ENCODE peak calls at places on chromosomes 1 and 21, in four cellular contexts. One of them, this sample, is unnamed.

GRCh38 chr1:186775881-186776560 is 52.7 kb upstream of the PLA2G4A start:
- DNase-seq in lower leg skin: no peak
- DNase-seq in IMR-90: no peak
- DNase-seq in AG09309: no peak
- DNase-seq in this sample: no peak

GRCh38 chr1:192977089-192977706 is 82.0 kb downstream of the UCHL5 start:
- DNase-seq in AG09309: no peak
- DNase-seq in lower leg skin: no peak
- DNase-seq in IMR-90: no peak
- DNase-seq in this sample: no peak

GRCh38 chr1:92709738-92710137 is 75.2 kb downstream of the EVI5 start:
- DNase-seq in lower leg skin: no peak
- DNase-seq in AG09309: peak
- DNase-seq in IMR-90: peak
- DNase-seq in this sample: peak

GRCh38 chr1:63322248-63322943 is at the start of gene FOXD3:
- DNase-seq in IMR-90: peak
- DNase-seq in lower leg skin: peak
- DNase-seq in AG09309: no peak
- DNase-seq in this sample: no peak

GRCh38 chr1:201268604-201269151 is 14.6 kb upstream of the PKP1 start:
- DNase-seq in IMR-90: peak
- DNase-seq in AG09309: peak
- DNase-seq in lower leg skin: peak
- DNase-seq in this sample: peak

GRCh38 chr1:112701227-112702066 is 5.5 kb downstream of the RHOC start:
- DNase-seq in lower leg skin: no peak
- DNase-seq in IMR-90: no peak
- DNase-seq in AG09309: no peak
- DNase-seq in this sample: no peak

GRCh38 chr1:200971428-200971903 is 52.0 kb downstream of the KIF21B start:
- DNase-seq in lower leg skin: no peak
- DNase-seq in AG09309: no peak
- DNase-seq in IMR-90: no peak
- DNase-seq in this sample: no peak

GRCh38 chr1:39326836-39327235 is 122.3 kb downstream of the MACF1 start:
- DNase-seq in IMR-90: peak
- DNase-seq in AG09309: no peak
- DNase-seq in lower leg skin: no peak
- DNase-seq in this sample: no peak

GRCh38 chr1:55128418-55128817 is 86.7 kb downstream of the USP24 start:
- DNase-seq in IMR-90: no peak
- DNase-seq in lower leg skin: no peak
- DNase-seq in AG09309: no peak
- DNase-seq in this sample: no peak

GRCh38 chr1:185816460-185816859 is 82.3 kb downstream of the HMCN1 start:
- DNase-seq in IMR-90: peak
- DNase-seq in lower leg skin: no peak
- DNase-seq in AG09309: peak
- DNase-seq in this sample: peak

GRCh38 chr1:87586501-87586900 is 257.8 kb downstream of the LMO4 start:
- DNase-seq in lower leg skin: no peak
- DNase-seq in AG09309: no peak
- DNase-seq in IMR-90: no peak
- DNase-seq in this sample: no peak

GRCh38 chr1:1081311-1082238 is 7.5 kb upstream of the RNF223 start:
- DNase-seq in lower leg skin: no peak
- DNase-seq in AG09309: no peak
- DNase-seq in IMR-90: no peak
- DNase-seq in this sample: no peak

GRCh38 chr1:43008425-43009108 is 49.9 kb upstream of the SLC2A1 start:
- DNase-seq in AG09309: no peak
- DNase-seq in lower leg skin: no peak
- DNase-seq in IMR-90: no peak
- DNase-seq in this sample: no peak
- H3K4me3 ChIP-seq in AG09309: no peak
- H3K4me3 ChIP-seq in lower leg skin: no peak
- H3K4me3 ChIP-seq in IMR-90: no peak
- H3K4me3 ChIP-seq in this sample: no peak

GRCh38 chr1:239814306-239814881 is 277.3 kb upstream of the FMN2 start:
- DNase-seq in IMR-90: peak
- DNase-seq in AG09309: peak
- DNase-seq in lower leg skin: no peak
- DNase-seq in this sample: peak
- H3K4me3 ChIP-seq in IMR-90: no peak
- H3K4me3 ChIP-seq in AG09309: no peak
- H3K4me3 ChIP-seq in lower leg skin: no peak
- H3K4me3 ChIP-seq in this sample: no peak

DNA sequence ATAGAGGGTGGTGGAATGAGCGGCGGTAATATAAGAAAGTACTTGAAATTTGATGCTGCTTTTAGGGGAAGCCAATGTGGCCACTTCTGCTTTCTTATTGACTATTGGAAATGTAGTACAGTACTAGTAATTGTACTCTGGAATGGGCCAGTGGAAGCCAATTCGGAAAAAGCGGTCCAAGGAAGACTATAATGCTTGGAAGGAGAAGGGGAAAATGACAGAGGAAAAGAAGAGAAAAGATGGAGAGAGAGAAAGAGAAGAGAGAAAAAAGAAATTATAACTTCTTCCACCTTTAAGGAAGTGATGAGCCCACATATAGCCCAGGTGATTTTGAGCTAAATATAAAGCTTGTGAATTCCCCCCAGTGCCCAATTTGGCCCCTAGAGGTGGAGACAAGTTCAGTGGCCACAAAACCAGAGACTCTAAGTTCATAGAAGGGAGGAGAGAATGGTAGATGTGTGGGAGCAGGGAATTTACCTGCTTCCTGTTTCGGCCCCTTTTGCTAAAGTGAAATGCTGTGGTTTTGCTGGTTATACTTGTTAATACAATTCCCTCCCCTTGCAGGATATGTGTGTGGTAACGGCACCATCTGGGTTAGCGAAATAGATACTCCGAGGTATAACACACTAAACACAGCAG is 35.7 kb upstream of the DUSP10 start:
- DNase-seq in IMR-90: no peak
- DNase-seq in lower leg skin: no peak
- DNase-seq in AG09309: no peak
- DNase-seq in this sample: no peak
- H3K4me3 ChIP-seq in IMR-90: no peak
- H3K4me3 ChIP-seq in lower leg skin: no peak
- H3K4me3 ChIP-seq in AG09309: no peak
- H3K4me3 ChIP-seq in this sample: no peak

GRCh38 chr21:43745772-43746517 is 27.0 kb downstream of the PDXK start:
- DNase-seq in lower leg skin: no peak
- DNase-seq in AG09309: no peak
- DNase-seq in IMR-90: no peak
- DNase-seq in this sample: no peak
- H3K4me3 ChIP-seq in lower leg skin: no peak
- H3K4me3 ChIP-seq in AG09309: no peak
- H3K4me3 ChIP-seq in IMR-90: no peak
- H3K4me3 ChIP-seq in this sample: no peak

GRCh38 chr1:240589585-240590110 is 22.3 kb downstream of the GREM2 start:
- DNase-seq in lower leg skin: no peak
- DNase-seq in IMR-90: no peak
- DNase-seq in AG09309: no peak
- DNase-seq in this sample: no peak
- H3K4me3 ChIP-seq in lower leg skin: no peak
- H3K4me3 ChIP-seq in IMR-90: no peak
- H3K4me3 ChIP-seq in AG09309: no peak
- H3K4me3 ChIP-seq in this sample: no peak

GRCh38 chr1:223313415-223313754 is 50.6 kb downstream of the SUSD4 start:
- DNase-seq in IMR-90: no peak
- DNase-seq in AG09309: no peak
- DNase-seq in lower leg skin: no peak
- DNase-seq in this sample: no peak

GRCh38 chr1:223315660-223316059 is 48.3 kb downstream of the SUSD4 start:
- DNase-seq in IMR-90: no peak
- DNase-seq in AG09309: no peak
- DNase-seq in lower leg skin: no peak
- DNase-seq in this sample: no peak

GRCh38 chr1:223316082-223316481 is 47.9 kb downstream of the SUSD4 start:
- DNase-seq in lower leg skin: no peak
- DNase-seq in IMR-90: no peak
- DNase-seq in AG09309: no peak
- DNase-seq in this sample: no peak

GRCh38 chr1:223312273-223312672 is 51.7 kb downstream of the SUSD4 start:
- DNase-seq in AG09309: no peak
- DNase-seq in lower leg skin: no peak
- DNase-seq in IMR-90: no peak
- DNase-seq in this sample: no peak

DNA sequence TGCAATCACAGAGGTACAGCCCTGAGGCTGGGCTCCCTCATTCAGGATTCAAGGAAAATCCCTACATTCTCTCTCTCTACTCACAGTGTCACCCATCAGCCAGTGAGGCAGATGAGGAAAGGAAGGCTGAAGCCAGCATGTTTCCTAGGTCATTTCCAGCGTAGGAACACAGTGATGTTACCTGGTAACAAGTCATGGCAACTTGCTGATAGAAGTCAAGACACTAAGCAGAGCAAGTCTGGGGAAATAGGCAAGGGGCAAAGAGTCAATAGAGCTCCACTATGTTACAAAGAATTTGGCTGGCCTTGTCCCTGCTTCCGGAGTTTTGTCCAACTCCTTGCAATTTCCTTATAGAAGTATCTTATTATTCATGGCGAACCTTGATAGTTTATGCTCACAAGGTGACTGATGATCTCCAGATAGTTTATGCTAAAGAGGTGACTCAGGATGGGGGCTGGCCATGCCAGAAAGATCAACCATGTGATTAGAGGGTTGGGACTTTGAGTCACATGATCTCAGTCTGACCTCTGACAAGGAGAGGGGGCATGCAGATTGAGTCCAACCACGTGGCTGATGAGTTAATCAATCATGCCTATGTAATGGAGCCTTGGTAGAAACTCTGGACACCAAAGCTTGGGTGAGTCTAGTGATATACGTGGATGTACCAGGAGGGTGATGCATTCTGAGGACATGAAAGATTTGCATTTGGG is 51.1 kb downstream of the SUSD4 start:
- DNase-seq in lower leg skin: no peak
- DNase-seq in IMR-90: peak
- DNase-seq in AG09309: no peak
- DNase-seq in this sample: no peak
- H3K4me3 ChIP-seq in lower leg skin: no peak
- H3K4me3 ChIP-seq in IMR-90: no peak
- H3K4me3 ChIP-seq in AG09309: no peak
- H3K4me3 ChIP-seq in this sample: no peak

DNA sequence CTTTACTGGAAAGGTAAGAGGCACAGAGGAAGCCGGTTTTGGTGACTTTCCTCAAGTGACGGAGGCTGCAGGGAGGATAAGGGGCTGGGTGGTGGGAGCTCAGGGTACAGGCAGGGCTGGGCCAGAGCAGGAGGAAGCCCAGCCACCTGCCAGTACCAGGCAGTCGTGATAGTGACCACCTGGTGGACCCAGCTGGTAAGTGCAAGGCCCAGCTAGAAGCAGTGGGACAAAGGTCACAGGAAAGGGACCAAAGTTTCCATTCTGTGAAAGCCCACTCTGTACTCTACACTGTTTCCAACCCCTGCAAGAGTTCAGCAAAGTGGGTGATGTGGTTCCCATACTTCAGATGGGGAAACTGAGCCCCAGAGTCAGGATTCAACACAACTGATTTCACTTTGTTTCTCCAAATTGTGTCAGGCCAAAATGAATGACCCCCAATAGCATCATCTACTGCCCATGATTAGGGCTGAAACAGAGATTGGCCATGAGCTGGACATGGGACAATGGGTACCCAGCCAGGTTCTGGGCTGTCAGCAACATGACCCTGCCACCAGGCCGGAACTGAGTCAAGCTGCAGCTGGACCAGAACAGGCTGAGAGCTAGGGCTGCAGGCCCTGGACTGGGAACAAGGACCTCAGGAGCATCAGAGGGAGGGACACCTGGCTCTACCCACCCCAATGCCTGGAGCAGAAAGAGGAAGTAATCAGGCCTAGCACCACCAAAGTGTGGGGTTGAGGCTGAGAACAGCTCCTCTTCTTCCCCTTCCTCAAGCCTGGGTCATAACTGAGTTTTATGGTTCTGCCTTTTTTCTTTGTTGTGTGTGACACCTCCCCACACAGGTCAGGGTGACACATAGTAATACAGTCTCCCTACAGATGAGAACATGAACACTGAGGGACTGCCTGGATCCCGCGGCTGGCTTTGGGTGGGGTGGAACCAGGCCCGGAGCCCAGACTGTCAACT is 50.2 kb downstream of the KCNN3 start:
- DNase-seq in lower leg skin: no peak
- DNase-seq in IMR-90: no peak
- DNase-seq in AG09309: no peak
- DNase-seq in this sample: no peak
- H3K4me3 ChIP-seq in lower leg skin: no peak
- H3K4me3 ChIP-seq in IMR-90: no peak
- H3K4me3 ChIP-seq in AG09309: no peak
- H3K4me3 ChIP-seq in this sample: no peak

GRCh38 chr1:32818804-32819541 is 1.5 kb downstream of the S100PBP start:
- DNase-seq in AG09309: no peak
- DNase-seq in lower leg skin: no peak
- DNase-seq in IMR-90: no peak
- DNase-seq in this sample: no peak
- H3K4me3 ChIP-seq in AG09309: peak
- H3K4me3 ChIP-seq in lower leg skin: no peak
- H3K4me3 ChIP-seq in IMR-90: no peak
- H3K4me3 ChIP-seq in this sample: peak

This sample was measured in skeletal muscle cell.